ENCODE peak calls at places on chromosome 13, in nine cellular contexts. P is neural progenitor cell; H is cardiac muscle cell; V is right lobe of liver; N is fibroblast of lung; C is lower lobe of right lung; U is HepG2; K is heart right ventricle; X is CD8-positive, alpha-beta memory T cell. J is an unnamed sample.
A peak's percentile ranks its signal among the peaks of the same experiment; 100 is the strongest.

GRCh38 chr13:106163426-106163825 is 372.0 kb downstream of the EFNB2 start:
- DNase-seq in V (no peak), P (no peak), U (no peak), N (no peak), K (no peak), C (no peak), H (no peak), X (no peak), J (no peak)

GRCh38 chr13:47933688-47934011 is 67.4 kb downstream of the SUCLA2 start:
- DNase-seq in N (peak; percentile 56), C (no peak), P (no peak), H (no peak), K (no peak), X (no peak), V (no peak), U (peak; percentile 10), J (no peak)

GRCh38 chr13:79196366-79196765 is 209.7 kb downstream of the RBM26 start:
- DNase-seq in N (no peak), V (no peak), H (no peak), P (no peak), X (no peak), C (no peak), K (no peak), U (no peak), J (no peak)

GRCh38 chr13:49976314-49977258 is 20.3 kb upstream of the TRIM13 start:
- DNase-seq in K (peak; percentile 71), V (peak; percentile 70), P (peak; percentile 88), U (peak; percentile 65), C (peak; percentile 79), X (peak; percentile 62), H (peak; percentile 85), N (peak; percentile 63), J (peak; percentile 86)

GRCh38 chr13:57286511-57287098 is 119.6 kb downstream of the PRR20E start:
- DNase-seq in H (no peak), N (no peak), U (no peak), P (peak; percentile 82), X (no peak), K (peak; percentile 8), C (peak; percentile 40), V (no peak), J (peak; percentile 37)

GRCh38 chr13:29958476-29958875 is 108.1 kb upstream of the UBL3 start:
- DNase-seq in H (no peak), N (no peak), C (no peak), P (no peak), X (peak; percentile 83), U (no peak), V (no peak), K (no peak), J (no peak)

GRCh38 chr13:107252021-107252420 is 684.1 kb upstream of the ARGLU1 start:
- DNase-seq in N (no peak), P (no peak), H (no peak), X (no peak), C (no peak), V (no peak), K (no peak), U (no peak), J (no peak)

GRCh38 chr13:80235131-80235530 is 105.8 kb downstream of the SPRY2 start:
- DNase-seq in C (no peak), V (no peak), K (no peak), P (no peak), N (peak; percentile 47), X (no peak), H (no peak), U (no peak), J (no peak)

GRCh38 chr13:103884139-103884723 is 818.0 kb upstream of the SLC10A2 start:
- DNase-seq in U (peak; percentile 4), N (no peak), X (no peak), K (no peak), H (no peak), C (no peak), P (no peak), V (no peak), J (no peak)

GRCh38 chr13:111484129-111484925 is 163.9 kb downstream of the TEX29 start:
- DNase-seq in C (no peak), K (no peak), P (peak; percentile 25), N (no peak), V (no peak), H (no peak), U (no peak), X (no peak), J (no peak)

GRCh38 chr13:68927387-68928026 is 1180.1 kb upstream of the ATXN8OS start:
- DNase-seq in C (no peak), V (no peak), P (peak; percentile 83), N (peak; percentile 25), K (no peak), H (peak; percentile 68), X (no peak), U (peak; percentile 12), J (no peak)

DNA sequence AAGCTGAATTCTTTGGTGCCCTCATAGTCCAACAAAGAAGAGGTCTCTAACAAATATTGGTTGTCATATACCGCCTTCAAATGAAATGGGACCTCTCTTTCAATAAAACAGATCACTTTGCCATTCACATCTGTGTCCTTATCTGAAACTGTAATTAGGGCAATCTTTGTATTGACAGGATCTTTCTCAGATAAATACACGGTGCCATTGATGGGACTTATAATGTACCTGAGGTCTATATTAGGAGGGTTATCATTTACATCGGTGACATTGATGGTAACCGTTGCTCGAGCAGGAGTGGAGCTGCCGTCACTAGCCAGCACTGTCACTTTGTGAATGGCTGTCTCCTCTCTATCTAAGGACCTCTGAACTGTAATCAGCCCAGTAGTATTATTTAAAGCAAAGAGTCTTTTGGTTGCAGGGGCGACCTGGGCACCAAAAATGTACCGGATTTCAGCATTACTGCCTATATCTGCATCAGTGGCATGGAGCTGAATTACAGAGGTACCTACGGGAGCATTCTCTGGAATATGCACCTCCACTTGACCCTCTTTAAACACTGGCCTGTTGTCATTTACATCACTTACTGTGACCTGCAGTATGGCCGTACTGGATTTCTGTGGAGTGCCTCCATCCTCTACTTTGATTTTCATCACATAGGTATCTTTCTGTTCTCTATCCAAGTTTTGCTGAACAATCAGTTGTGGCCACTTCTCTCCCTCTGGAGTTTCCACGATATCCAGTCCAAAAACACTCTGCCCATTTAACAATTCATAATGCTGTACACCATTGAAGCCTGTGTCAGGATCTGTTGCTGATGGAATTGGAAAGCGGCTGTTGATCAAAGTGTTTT is 2.8 kb downstream of the PCDH9 start:
- DNase-seq in K (no peak), V (no peak), X (no peak), P (no peak), N (no peak), H (no peak), U (no peak), C (no peak), J (no peak)
- H3K4me3 ChIP-seq in K (peak overlapping the region; percentile 83), V (no peak overlapping the region), X (no peak overlapping the region), P (no peak overlapping the region), N (no peak overlapping the region), H (no peak overlapping the region), U (no peak overlapping the region), C (no peak overlapping the region), J (peak overlapping the region; percentile 82)

DNA sequence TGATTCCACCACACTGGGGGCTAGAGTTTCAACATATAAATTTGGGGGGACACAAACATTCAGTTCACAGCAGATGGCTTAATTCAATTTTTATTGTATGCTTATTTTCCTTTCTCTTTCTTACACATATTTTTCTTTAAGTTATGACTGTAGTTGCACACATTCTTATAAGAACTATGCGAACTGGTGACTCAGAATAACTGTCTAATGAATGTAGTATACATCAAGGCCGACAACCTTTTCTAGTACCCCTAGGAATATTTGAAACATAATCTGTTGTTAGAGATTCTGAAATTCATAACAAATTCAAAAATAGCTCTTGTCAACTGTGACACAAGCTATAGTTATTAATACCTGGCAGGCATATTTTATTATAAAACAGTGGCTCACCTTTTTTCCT is 695.6 kb downstream of the PCDH9 start:
- DNase-seq in X (no peak), H (no peak), K (no peak), C (no peak), P (no peak), U (no peak), N (peak; percentile 52), V (no peak), J (no peak)
- H3K27ac ChIP-seq in X (no peak overlapping the region), H (no peak overlapping the region), K (no peak overlapping the region), C (no peak overlapping the region), P (no peak overlapping the region), U (no peak overlapping the region), N (no peak overlapping the region), V (no peak overlapping the region), J (no peak overlapping the region)

DNA sequence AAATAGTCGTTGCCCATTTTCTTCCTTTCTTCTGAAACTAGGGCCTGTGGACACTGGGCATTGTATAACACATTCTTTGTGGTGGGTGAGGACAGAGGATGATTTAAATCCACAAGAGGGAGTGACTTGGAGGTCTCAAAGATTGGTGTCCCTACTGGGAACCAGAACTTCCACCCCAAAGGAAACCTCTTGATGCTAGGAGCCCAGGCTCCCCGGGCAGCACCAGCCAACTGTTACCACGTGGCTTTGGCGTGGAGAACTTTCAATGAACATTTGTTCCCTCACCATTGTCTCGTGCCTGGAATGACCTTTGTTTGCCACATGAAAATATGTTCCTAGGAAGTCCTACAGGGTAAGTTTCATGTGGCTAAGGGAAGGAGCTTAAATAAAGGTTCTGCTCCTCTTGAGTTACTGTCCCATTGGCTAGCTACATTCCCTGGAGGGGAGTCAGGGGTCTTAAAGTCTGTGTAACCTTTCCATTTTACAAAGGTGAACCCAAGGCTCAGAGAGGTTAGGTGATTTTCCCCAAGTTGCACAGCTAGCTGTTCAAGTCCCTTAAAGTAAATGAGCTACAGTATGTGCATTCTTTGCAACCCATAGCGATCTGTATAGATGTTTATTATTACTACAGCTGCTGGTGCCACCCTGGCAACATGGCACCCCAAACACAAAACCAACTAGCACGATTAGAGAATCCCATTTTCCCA is 5.0 kb upstream of the CDX2 start:
- DNase-seq in H (no peak), C (no peak), X (no peak), N (no peak), P (no peak), U (no peak), V (no peak), K (no peak), J (no peak)
- H3K27me3 ChIP-seq in H (peaks cover 100% of the 10 kb centered on the region), C (peaks cover 100% of the 10 kb centered on the region), X (peaks cover 35% of the 10 kb centered on the region), N (peaks cover 64% of the 10 kb centered on the region), P (peaks cover 100% of the 10 kb centered on the region), U (peaks cover 65% of the 10 kb centered on the region), V (peaks cover 36% of the 10 kb centered on the region), K (peaks cover 100% of the 10 kb centered on the region), J (peaks cover 9% of the 10 kb centered on the region)

GRCh38 chr13:52159159-52159982 is at the start of gene NEK3:
- DNase-seq in C (peak; percentile 75), P (peak; percentile 84), V (peak; percentile 83), K (peak; percentile 79), U (peak; percentile 59), H (peak; percentile 75), X (peak; percentile 46), N (peak; percentile 65), J (peak; percentile 89)
- H3K4me3 ChIP-seq in C (peak within 1 kb of the TSS; percentile 86), P (peak within 1 kb of the TSS; percentile 77), V (peak within 1 kb of the TSS; percentile 82), K (peak within 1 kb of the TSS; percentile 85), U (peak within 1 kb of the TSS; percentile 76), H (peak within 1 kb of the TSS; percentile 77), X (peak within 1 kb of the TSS; percentile 62), N (peak within 1 kb of the TSS; percentile 72), J (peak within 1 kb of the TSS; percentile 89)

GRCh38 chr13:91072511-91072910 is 275.0 kb upstream of the MIR17HG start:
- DNase-seq in K (no peak), X (no peak), C (no peak), P (no peak), H (no peak), V (no peak), N (no peak), U (no peak), J (no peak)
- H3K27ac ChIP-seq in K (no peak overlapping the region), X (no peak overlapping the region), C (no peak overlapping the region), P (no peak overlapping the region), H (no peak overlapping the region), V (no peak overlapping the region), N (no peak overlapping the region), U (no peak overlapping the region), J (no peak overlapping the region)